ENCODE peak calls at places on chromosomes 13 and 19, in four cellular contexts. P is psoas muscle, Y is fibroblast of gingiva, L is left ventricle myocardium inferior. D is an unnamed sample.

GRCh38 chr19:34298891-34299510 is 44.6 kb downstream of the GARRE1 start:
- DNase-seq in P (no peak), Y (no peak), L (no peak), D (no peak)

GRCh38 chr13:24745516-24745860 is 18.5 kb upstream of the RNF17 start:
- DNase-seq in P (no peak), Y (no peak), L (no peak), D (no peak)

GRCh38 chr19:17281391-17282304 is at the start of gene ANKLE1:
- DNase-seq in P (no peak), Y (no peak), L (peak), D (no peak)

GRCh38 chr19:4829001-4829712 is 2.4 kb downstream of the TICAM1 start:
- DNase-seq in P (no peak), Y (no peak), L (no peak), D (no peak)

GRCh38 chr13:91369432-91369831 is 21.9 kb downstream of the MIR17HG start:
- DNase-seq in P (no peak), Y (no peak), L (no peak), D (no peak)

GRCh38 chr19:12913011-12913561 is 6.0 kb downstream of the SYCE2 start:
- DNase-seq in P (peak), Y (peak), L (peak), D (no peak)

GRCh38 chr13:26460652-26461051 is 96.8 kb upstream of the WASF3 start:
- DNase-seq in P (peak), Y (no peak), L (peak), D (no peak)

GRCh38 chr13:112954488-112955270 is 14.3 kb upstream of the MCF2L start:
- DNase-seq in P (no peak), Y (no peak), L (no peak), D (no peak)

GRCh38 chr13:97359181-97360057 is 74.5 kb upstream of the RAP2A start:
- DNase-seq in P (no peak), Y (peak), L (no peak), D (peak)

GRCh38 chr19:14023404-14024235 is 4.3 kb upstream of the RLN3 start:
- DNase-seq in P (peak), Y (peak), L (peak), D (no peak)

GRCh38 chr13:36806102-36806501 is 12.9 kb upstream of the RFXAP start:
- DNase-seq in P (no peak), Y (no peak), L (no peak), D (no peak)

GRCh38 chr19:41697198-41697855 is 9.3 kb upstream of the CEACAM7 start:
- DNase-seq in P (no peak), Y (no peak), L (no peak), D (no peak)

GRCh38 chr19:4913996-4914735 is 4.9 kb downstream of the UHRF1 start:
- DNase-seq in P (no peak), Y (no peak), L (no peak), D (no peak)

GRCh38 chr19:9610484-9611113 is 10.4 kb downstream of the ZNF561 start:
- DNase-seq in P (no peak), Y (no peak), L (no peak), D (no peak)

D was measured in HCT116.